ENCODE peak calls at places on chromosomes 6 and 20, in four cellular contexts. E, G, N and X are unnamed samples.

GRCh38 chr6:52213127-52213526 is 27.0 kb downstream of the IL17A start:
- DNase-seq in E (no peak), G (no peak), N (peak), X (no peak)

GRCh38 chr20:5074050-5074674 is 45.6 kb downstream of the PCNA start:
- DNase-seq in E (no peak), G (no peak), N (no peak), X (no peak)

GRCh38 chr6:149198265-149198664 is 119.2 kb upstream of the TAB2 start:
- DNase-seq in E (no peak), G (no peak), N (no peak), X (no peak)

GRCh38 chr6:36852481-36853147 is 13.4 kb upstream of the CPNE5 start:
- DNase-seq in E (peak), G (no peak), N (peak), X (no peak)

GRCh38 chr20:19833395-19833794 is 75.3 kb downstream of the RIN2 start:
- DNase-seq in E (no peak), G (no peak), N (no peak), X (no peak)

GRCh38 chr6:148835920-148836441 is 89.2 kb downstream of the UST start:
- DNase-seq in E (peak), G (no peak), N (no peak), X (no peak)

GRCh38 chr6:119856136-119856535 is 506.6 kb upstream of the MAN1A1 start:
- DNase-seq in E (no peak), G (no peak), N (no peak), X (no peak)

GRCh38 chr6:143329323-143329722 is 121.2 kb downstream of the ADAT2 start:
- DNase-seq in E (peak), G (no peak), N (no peak), X (no peak)

GRCh38 chr20:25470045-25470444 is 62.6 kb downstream of the GINS1 start:
- DNase-seq in E (peak), G (peak), N (peak), X (peak)

GRCh38 chr6:153976921-153977693 is 61.9 kb upstream of the OPRM1 start:
- DNase-seq in E (no peak), G (no peak), N (peak), X (no peak)

GRCh38 chr6:36642913-36643817 is 35.3 kb upstream of the CDKN1A start:
- DNase-seq in E (peak), G (no peak), N (no peak), X (no peak)

GRCh38 chr6:10425973-10426780 is 11.3 kb upstream of the TFAP2A start:
- DNase-seq in E (no peak), G (no peak), N (peak), X (peak)

GRCh38 chr6:167575201-167575696 is 250.4 kb downstream of the TTLL2 start:
- DNase-seq in E (no peak), G (no peak), N (no peak), X (no peak)

GRCh38 chr20:8932192-8933150 is 136.4 kb upstream of the PLCB4 start:
- DNase-seq in E (peak), G (no peak), N (peak), X (no peak)

GRCh38 chr6:7914991-7915789 is 4.6 kb upstream of the TXNDC5 start:
- DNase-seq in E (peak), G (no peak), N (no peak), X (no peak)

GRCh38 chr6:41958022-41958856 is 16.6 kb upstream of the CCND3 start:
- DNase-seq in E (no peak), G (no peak), N (no peak), X (no peak)

GRCh38 chr20:51381557-51381956 is 161.0 kb downstream of the NFATC2 start:
- DNase-seq in E (no peak), G (no peak), N (peak), X (no peak)

GRCh38 chr20:51383891-51384510 is 158.5 kb downstream of the NFATC2 start:
- DNase-seq in E (no peak), G (no peak), N (no peak), X (no peak)

GRCh38 chr20:51384854-51385253 is 157.7 kb downstream of the NFATC2 start:
- DNase-seq in E (no peak), G (no peak), N (no peak), X (no peak)

GRCh38 chr20:51382111-51382985 is 160.2 kb downstream of the NFATC2 start:
- DNase-seq in E (no peak), G (no peak), N (no peak), X (no peak)

GRCh38 chr20:51382986-51383821 is 159.3 kb downstream of the NFATC2 start:
- DNase-seq in E (no peak), G (no peak), N (no peak), X (no peak)
- H4K5ac ChIP-seq in E (no peak), G (no peak), N (no peak), X (no peak)

DNA sequence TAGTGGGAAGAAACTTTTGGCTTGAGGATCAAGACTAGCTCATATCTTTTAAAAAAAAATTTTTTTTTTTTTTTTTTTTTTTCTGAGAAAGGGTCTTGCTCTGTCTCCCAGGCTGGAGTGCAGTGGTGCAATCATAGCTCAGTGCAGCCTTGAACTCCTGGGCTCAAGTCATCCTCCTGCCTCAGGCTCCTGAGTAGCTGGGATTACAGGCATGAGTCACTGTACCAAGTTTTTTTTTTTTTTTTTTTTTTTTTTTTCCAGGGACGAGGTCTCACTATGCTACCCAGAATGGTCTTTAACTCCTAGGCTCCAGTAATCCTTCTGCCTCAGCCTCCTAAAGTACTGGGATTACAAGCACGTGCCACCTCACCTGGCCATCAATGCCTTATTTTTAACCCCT is 27.9 kb downstream of the GCLC start:
- DNase-seq in E (no peak), G (no peak), N (peak), X (no peak)
- H4K5ac ChIP-seq in E (no peak), G (no peak), N (no peak), X (no peak)

DNA sequence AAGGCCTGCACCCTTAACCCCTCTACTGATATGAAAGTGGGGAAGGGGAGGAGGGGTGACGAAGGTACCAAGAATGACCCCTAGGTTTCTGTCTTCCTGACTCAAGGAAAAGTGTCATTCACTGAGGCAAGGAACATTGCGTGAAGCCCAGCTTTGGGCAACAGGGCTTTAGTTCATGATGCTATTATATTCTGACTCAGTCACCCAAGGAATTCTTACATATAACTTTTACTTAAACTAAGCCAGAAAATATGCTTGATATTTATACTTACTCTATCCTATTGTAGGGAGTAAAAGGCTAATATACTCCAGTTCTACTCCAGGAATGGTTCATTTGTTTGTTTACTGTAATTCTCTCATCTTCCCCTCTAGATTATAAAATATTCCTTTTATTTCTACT is 60.5 kb downstream of the DOP1A start:
- DNase-seq in E (peak), G (no peak), N (no peak), X (no peak)
- H4K5ac ChIP-seq in E (no peak), G (no peak), N (no peak), X (no peak)

DNA sequence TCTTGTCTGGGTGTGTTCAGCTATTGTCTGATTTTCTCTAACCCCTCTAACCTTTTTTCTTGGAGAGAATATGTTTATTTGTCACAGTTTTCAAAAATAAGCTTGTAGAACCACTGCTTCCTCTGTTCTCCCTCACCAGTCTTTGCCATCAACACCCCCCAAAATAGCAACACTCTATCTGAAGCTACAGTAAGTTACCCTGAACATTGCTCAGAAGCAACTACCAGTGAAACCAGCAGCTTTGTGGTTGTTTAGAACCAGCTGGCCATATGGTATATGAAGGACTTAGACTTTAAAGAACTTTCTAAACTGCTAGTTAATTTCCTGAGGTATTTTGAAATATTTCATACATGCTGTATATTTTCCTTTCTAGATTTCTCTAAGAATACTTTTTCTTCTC is 242.9 kb downstream of the KHDRBS2 start:
- DNase-seq in E (no peak), G (no peak), N (no peak), X (no peak)
- H4K5ac ChIP-seq in E (no peak), G (no peak), N (no peak), X (no peak)

DNA sequence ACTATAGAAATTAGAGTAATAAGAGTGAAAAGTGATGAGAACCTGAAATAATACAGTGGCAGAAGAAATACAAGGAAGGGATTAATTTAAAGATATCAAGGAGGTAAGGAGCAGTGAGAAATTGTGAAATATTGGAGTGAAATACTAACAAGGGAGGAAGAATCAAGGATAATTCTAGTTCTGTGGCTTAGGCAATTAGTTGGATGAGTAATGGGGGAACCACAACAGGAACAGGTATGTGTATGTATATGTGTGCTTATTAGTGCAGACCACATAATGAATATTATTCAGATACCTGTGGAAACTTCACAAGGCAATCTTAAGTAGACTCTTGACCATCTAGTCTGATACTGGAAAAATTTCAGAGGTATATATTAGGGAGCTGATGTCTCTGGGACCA is 143.3 kb downstream of the TINAG start:
- DNase-seq in E (no peak), G (no peak), N (no peak), X (no peak)
- H4K5ac ChIP-seq in E (no peak), G (no peak), N (no peak), X (no peak)

GRCh38 chr6:11566609-11567008 is 29.1 kb downstream of the TMEM170B start:
- DNase-seq in E (no peak), G (no peak), N (no peak), X (no peak)

GRCh38 chr6:11575408-11576033 is 38.0 kb downstream of the TMEM170B start:
- DNase-seq in E (peak), G (peak), N (peak), X (peak)

DNA sequence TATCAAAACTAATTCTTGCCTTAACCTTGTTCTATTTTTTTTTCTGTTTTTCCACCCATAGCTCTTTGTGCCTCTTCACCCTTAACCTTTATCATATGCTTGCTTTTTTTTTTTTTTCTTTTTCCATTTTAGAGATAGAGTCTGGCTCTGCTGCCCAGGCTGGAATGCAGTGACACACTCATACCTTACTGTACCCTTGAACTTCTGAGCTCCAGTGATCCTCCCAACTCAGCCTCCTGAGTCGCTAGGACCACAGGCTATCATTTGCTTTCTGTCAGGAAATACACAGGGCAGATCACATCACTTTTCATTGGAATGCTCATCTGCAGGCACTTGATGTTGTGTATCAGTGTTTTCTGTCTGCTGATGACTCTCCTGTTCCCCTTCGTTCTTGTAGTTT is 33.5 kb downstream of the TMEM170B start:
- DNase-seq in E (no peak), G (no peak), N (no peak), X (no peak)
- H4K5ac ChIP-seq in E (no peak), G (no peak), N (no peak), X (no peak)

GRCh38 chr6:21087188-21087587 is 506.4 kb upstream of the SOX4 start:
- DNase-seq in E (no peak), G (no peak), N (no peak), X (no peak)

GRCh38 chr6:21082091-21082490 is 511.5 kb upstream of the SOX4 start:
- DNase-seq in E (no peak), G (no peak), N (no peak), X (no peak)

GRCh38 chr6:21083708-21084107 is 509.8 kb upstream of the SOX4 start:
- DNase-seq in E (no peak), G (no peak), N (no peak), X (no peak)

GRCh38 chr6:21085206-21085605 is 508.3 kb upstream of the SOX4 start:
- DNase-seq in E (no peak), G (no peak), N (no peak), X (no peak)

GRCh38 chr6:21085643-21086042 is 507.9 kb upstream of the SOX4 start:
- DNase-seq in E (no peak), G (no peak), N (no peak), X (no peak)
- H4K5ac ChIP-seq in E (no peak), G (no peak), N (no peak), X (no peak)